ENCODE peak calls at places on chromosomes 6 and 20, in four cellular contexts. S, R, L and P are unnamed samples.

GRCh38 chr6:39338406-39338805 is 15.9 kb upstream of the KCNK16 start:
- DNase-seq in S (no peak), R (no peak), L (no peak), P (no peak)

GRCh38 chr6:89023591-89024441 is 56.7 kb upstream of the PNRC1 start:
- DNase-seq in S (no peak), R (no peak), L (no peak), P (peak)

GRCh38 chr6:122673345-122673961 is 63.2 kb downstream of the PKIB start:
- DNase-seq in S (no peak), R (peak), L (no peak), P (no peak)

GRCh38 chr6:111952821-111953535 is 79.7 kb upstream of the FYN start:
- DNase-seq in S (peak), R (no peak), L (peak), P (no peak)

GRCh38 chr6:109453156-109453555 is 2.4 kb downstream of the MICAL1 start:
- DNase-seq in S (no peak), R (no peak), L (no peak), P (no peak)

GRCh38 chr6:145963216-145964068 is 716 bp downstream of the SHPRH start:
- DNase-seq in S (peak), R (peak), L (peak), P (no peak)

GRCh38 chr20:39563406-39563805 is 601.3 kb downstream of the DHX35 start:
- DNase-seq in S (no peak), R (no peak), L (no peak), P (no peak)

GRCh38 chr20:38937000-38937399 is 10.8 kb downstream of the FAM83D start:
- DNase-seq in S (no peak), R (no peak), L (no peak), P (no peak)

GRCh38 chr6:33914519-33915120 is 110.8 kb upstream of the MLN start:
- DNase-seq in S (no peak), R (no peak), L (no peak), P (no peak)

GRCh38 chr20:53678990-53679596 is 85.5 kb upstream of the ZNF217 start:
- DNase-seq in S (no peak), R (peak), L (peak), P (no peak)

GRCh38 chr6:145070791-145071190 is 664.5 kb downstream of the EPM2A start:
- DNase-seq in S (no peak), R (peak), L (peak), P (peak)

GRCh38 chr20:47206962-47207641 is 149.4 kb downstream of the ZMYND8 start:
- DNase-seq in S (no peak), R (no peak), L (no peak), P (no peak)

GRCh38 chr20:22548040-22548439 is 36.3 kb downstream of the FOXA2 start:
- DNase-seq in S (no peak), R (no peak), L (no peak), P (no peak)

GRCh38 chr6:7902867-7903266 is 7.7 kb downstream of the TXNDC5 start:
- DNase-seq in S (no peak), R (no peak), L (no peak), P (no peak)

GRCh38 chr6:42911171-42912021 is 4.5 kb upstream of the PTCRA start:
- DNase-seq in S (no peak), R (peak), L (no peak), P (no peak)

GRCh38 chr6:166621114-166621540 is 5.9 kb downstream of the RPS6KA2 start:
- DNase-seq in S (peak), R (no peak), L (no peak), P (no peak)

GRCh38 chr6:56693246-56693607 is 50.5 kb upstream of the DST start:
- DNase-seq in S (peak), R (peak), L (peak), P (no peak)

GRCh38 chr6:116564921-116565872 is 6.1 kb upstream of the RWDD1 start:
- DNase-seq in S (no peak), R (no peak), L (peak), P (no peak)

GRCh38 chr20:25238319-25239037 is 9.4 kb upstream of the PYGB start:
- DNase-seq in S (peak), R (peak), L (peak), P (no peak)

GRCh38 chr20:25236450-25237304 is 11.2 kb upstream of the PYGB start:
- DNase-seq in S (no peak), R (no peak), L (no peak), P (no peak)

GRCh38 chr20:25239387-25240370 is 8.2 kb upstream of the PYGB start:
- DNase-seq in S (no peak), R (no peak), L (no peak), P (no peak)

GRCh38 chr20:25242231-25242630 is 5.7 kb upstream of the PYGB start:
- DNase-seq in S (no peak), R (no peak), L (no peak), P (no peak)

DNA sequence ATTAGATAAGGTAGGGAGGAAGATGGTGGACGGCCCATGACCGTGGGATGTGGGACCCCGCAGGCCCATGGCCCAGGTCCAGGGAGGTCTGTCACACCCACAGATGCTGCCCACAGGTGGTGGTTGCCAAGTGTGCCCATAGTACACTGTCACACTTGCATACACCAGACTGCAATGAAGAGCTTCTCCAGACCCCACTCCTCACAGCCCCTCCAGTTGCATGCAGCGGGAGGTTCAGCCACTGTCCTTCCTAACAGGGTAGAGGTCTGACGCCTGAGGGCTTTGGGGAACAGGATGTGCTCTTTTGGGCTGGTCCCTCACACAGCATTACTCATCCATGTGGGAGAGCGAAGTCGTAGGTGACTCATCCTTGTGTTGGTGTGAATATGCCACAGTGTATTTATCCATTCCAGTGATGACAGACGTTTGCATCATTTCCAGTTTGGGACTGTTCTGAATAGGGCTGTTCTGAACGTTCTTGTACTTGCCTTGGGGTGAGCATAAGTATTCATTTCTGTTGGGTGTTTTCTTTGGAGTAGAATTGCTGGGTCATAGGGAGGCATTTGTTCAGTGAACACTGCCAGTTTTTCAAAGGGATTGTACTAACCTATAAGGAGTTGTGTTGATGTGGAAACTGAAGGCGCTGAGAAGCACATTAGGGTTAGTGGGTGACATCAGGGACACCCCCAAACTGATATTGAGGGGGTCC is 10.1 kb upstream of the PYGB start:
- DNase-seq in S (peak), R (peak), L (peak), P (peak)
- H3K4me3 ChIP-seq in S (no peak), R (no peak), L (no peak), P (no peak)

DNA sequence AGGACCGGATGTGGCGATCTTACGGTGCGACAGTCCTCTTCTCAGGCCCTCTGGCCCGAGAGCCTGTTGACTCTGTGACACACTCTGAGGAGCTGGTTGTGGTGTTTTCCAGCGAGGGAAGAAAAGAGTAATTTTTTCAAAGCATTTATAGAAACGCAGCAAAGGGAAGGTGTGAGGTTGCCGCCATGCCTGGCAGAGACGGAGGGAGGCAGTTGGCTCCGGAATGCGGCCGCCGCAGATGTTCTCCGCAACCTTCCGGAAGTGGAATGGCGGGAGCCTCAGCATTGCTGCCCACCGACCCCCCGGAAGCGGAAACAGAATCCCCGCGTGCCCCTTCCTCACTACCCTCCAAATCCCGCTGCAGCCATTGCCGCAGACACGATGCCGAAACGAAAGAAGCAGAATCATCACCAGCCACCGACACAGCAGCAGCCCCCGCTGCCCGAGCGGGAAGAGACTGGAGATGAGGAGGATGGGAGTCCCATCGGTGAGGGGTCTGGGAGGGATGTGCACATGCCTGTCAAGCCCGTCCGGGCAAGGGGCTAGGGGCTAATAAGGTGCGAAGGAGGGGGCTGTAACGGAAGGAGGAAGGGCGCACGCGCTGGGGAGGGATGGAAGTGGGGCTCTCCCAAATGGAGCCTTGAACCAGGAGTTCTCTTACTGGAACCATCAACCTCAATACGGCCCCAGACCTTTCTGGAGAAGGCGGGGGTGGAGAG is at the start of gene PRR3:
- DNase-seq in S (peak), R (peak), L (peak), P (peak)
- TF ChIP-seq CTCF in S (no peak), R (no peak), L (no peak), P (no peak)

GRCh38 chr6:28693751-28694443 is 168.2 kb downstream of the GPX5 start:
- DNase-seq in S (no peak), R (no peak), L (no peak), P (no peak)
- H3K4me3 ChIP-seq in S (no peak), R (no peak), L (no peak), P (peak)

GRCh38 chr20:55057779-55058415 is 582.5 kb downstream of the DOK5 start:
- DNase-seq in S (no peak), R (no peak), L (no peak), P (no peak)
- TF ChIP-seq CTCF in S (peak), R (no peak), L (no peak), P (no peak)

GRCh38 chr6:12608016-12608860 is 108.3 kb upstream of the PHACTR1 start:
- DNase-seq in S (no peak), R (peak), L (peak), P (no peak)

GRCh38 chr6:12605888-12606345 is 110.7 kb upstream of the PHACTR1 start:
- DNase-seq in S (peak), R (peak), L (peak), P (no peak)

GRCh38 chr6:12610862-12611261 is 105.7 kb upstream of the PHACTR1 start:
- DNase-seq in S (no peak), R (no peak), L (no peak), P (no peak)

GRCh38 chr6:12606616-12607015 is 110.0 kb upstream of the PHACTR1 start:
- DNase-seq in S (no peak), R (no peak), L (no peak), P (no peak)

GRCh38 chr6:12608874-12609273 is 107.7 kb upstream of the PHACTR1 start:
- DNase-seq in S (no peak), R (no peak), L (no peak), P (no peak)
- H3K4me3 ChIP-seq in S (no peak), R (no peak), L (no peak), P (no peak)

DNA sequence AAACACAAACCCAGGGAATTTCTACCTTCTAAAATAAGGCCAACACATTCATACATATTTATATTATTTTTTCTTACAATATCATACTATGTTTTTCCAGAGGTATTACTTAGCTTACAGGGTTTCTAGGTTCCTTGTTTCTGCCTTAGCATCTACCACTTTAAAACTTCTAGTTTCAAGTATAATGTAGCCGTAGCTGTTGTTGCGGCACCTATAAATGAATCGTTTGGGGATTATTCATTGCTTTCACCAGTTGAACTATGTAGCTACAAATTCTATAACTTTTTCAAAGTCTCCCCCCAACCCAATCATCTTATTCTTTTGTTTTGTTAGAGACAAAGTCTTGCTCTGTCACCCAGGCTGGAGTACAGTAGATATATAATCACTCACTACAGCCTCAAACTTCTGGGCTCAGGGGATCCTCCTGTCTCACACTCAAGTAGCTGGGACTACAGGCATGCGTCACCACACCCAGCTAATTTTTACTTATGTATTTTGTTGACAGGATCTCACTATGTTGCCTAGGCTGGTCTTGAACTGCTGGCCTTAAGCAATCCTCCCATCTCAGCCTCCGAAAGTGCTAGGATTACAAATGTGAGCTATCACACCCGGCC is 43.9 kb downstream of the TNFAIP3 start:
- DNase-seq in S (no peak), R (no peak), L (no peak), P (no peak)
- TF ChIP-seq CTCF in S (no peak), R (no peak), L (no peak), P (no peak)

GRCh38 chr6:87918461-87918941 is 129.1 kb upstream of the SPACA1 start:
- DNase-seq in S (no peak), R (no peak), L (no peak), P (peak)

GRCh38 chr6:87920245-87920644 is 127.4 kb upstream of the SPACA1 start:
- DNase-seq in S (no peak), R (no peak), L (no peak), P (no peak)

GRCh38 chr6:87919416-87919815 is 128.2 kb upstream of the SPACA1 start:
- DNase-seq in S (no peak), R (no peak), L (no peak), P (no peak)

GRCh38 chr6:87917861-87918260 is 129.8 kb upstream of the SPACA1 start:
- DNase-seq in S (no peak), R (no peak), L (no peak), P (no peak)

GRCh38 chr6:87919001-87919400 is 128.6 kb upstream of the SPACA1 start:
- DNase-seq in S (no peak), R (no peak), L (no peak), P (no peak)
- H3K4me3 ChIP-seq in S (no peak), R (no peak), L (no peak), P (no peak)